ENCODE peak calls at places on chromosome 3, in eight cellular contexts. G is left ventricle myocardium inferior, K is type B pancreatic cell, I is Calu3, Q is stomach, J is lower lobe of right lung, E is glutamatergic neuron, Z is NB4. B is an unnamed sample.

GRCh38 chr3:62028236-62028635 is 345.1 kb downstream of the FEZF2 start:
- DNase-seq in G (no peak), Q (no peak), I (no peak), Z (no peak), K (no peak), J (no peak), E (no peak), B (no peak)

GRCh38 chr3:165855581-165855980 is 18.4 kb upstream of the BCHE start:
- DNase-seq in G (no peak), K (no peak), J (no peak), Z (no peak), Q (no peak), I (no peak), E (no peak), B (peak)

GRCh38 chr3:143216709-143217182 is 97.2 kb downstream of the CHST2 start:
- DNase-seq in J (no peak), G (no peak), K (no peak), Z (peak), I (no peak), E (no peak), Q (no peak), B (no peak)

GRCh38 chr3:47824541-47825473 is 21.9 kb downstream of the DHX30 start:
- DNase-seq in G (peak), K (peak), E (peak), Z (peak), Q (peak), I (peak), J (peak), B (peak)

GRCh38 chr3:33385423-33385822 is 54.8 kb downstream of the UBP1 start:
- DNase-seq in I (no peak), E (no peak), Q (no peak), G (no peak), Z (peak), J (no peak), K (no peak), B (no peak)

GRCh38 chr3:52532517-52532837 is 1.2 kb downstream of the NT5DC2 start:
- DNase-seq in J (no peak), I (peak), Z (peak), G (no peak), K (no peak), E (no peak), Q (peak), B (peak)

GRCh38 chr3:111763968-111764367 is 95.1 kb upstream of the PHLDB2 start:
- DNase-seq in K (no peak), J (no peak), Q (no peak), I (no peak), E (no peak), G (no peak), Z (no peak), B (no peak)

GRCh38 chr3:171257251-171258179 is 202.7 kb downstream of the TNIK start:
- DNase-seq in J (no peak), Q (no peak), E (no peak), Z (no peak), K (no peak), G (no peak), I (no peak), B (no peak)

GRCh38 chr3:149586871-149587270 is 71.0 kb downstream of the WWTR1 start:
- DNase-seq in K (no peak), I (no peak), Z (no peak), Q (no peak), G (no peak), J (no peak), E (no peak), B (peak)

GRCh38 chr3:99626415-99626788 is 12.0 kb upstream of the COL8A1 start:
- DNase-seq in G (no peak), K (no peak), J (no peak), E (no peak), I (no peak), Q (no peak), Z (no peak), B (no peak)

GRCh38 chr3:9976736-9977709 is 9.6 kb downstream of the EMC3 start:
- DNase-seq in Q (peak), G (peak), J (peak), Z (peak), I (peak), E (no peak), K (no peak), B (peak)

GRCh38 chr3:57007513-57008415 is 52.7 kb upstream of the SPATA12 start:
- DNase-seq in K (no peak), I (peak), Z (peak), G (peak), Q (peak), J (peak), E (no peak), B (peak)

GRCh38 chr3:186614597-186615483 is 2.0 kb downstream of the AHSG start:
- DNase-seq in G (peak), Z (peak), I (peak), E (peak), Q (peak), J (peak), K (peak), B (peak)

GRCh38 chr3:13574083-13574797 is 25.3 kb downstream of the FBLN2 start:
- DNase-seq in E (no peak), Z (no peak), K (peak), I (no peak), J (no peak), G (no peak), Q (no peak), B (no peak)

GRCh38 chr3:169863458-169863899 is 6.3 kb downstream of the LRRC31 start:
- DNase-seq in Z (peak), G (peak), Q (peak), I (peak), K (no peak), J (peak), E (peak), B (peak)

GRCh38 chr3:42183991-42184621 is 81.9 kb downstream of the CCK start:
- DNase-seq in K (no peak), I (peak), G (no peak), J (no peak), Z (no peak), E (no peak), Q (no peak), B (no peak)
- TF ChIP-seq CTCF in K (no peak), I (no peak), G (no peak), J (no peak), Z (no peak), E (no peak), Q (no peak), B (no peak)

DNA sequence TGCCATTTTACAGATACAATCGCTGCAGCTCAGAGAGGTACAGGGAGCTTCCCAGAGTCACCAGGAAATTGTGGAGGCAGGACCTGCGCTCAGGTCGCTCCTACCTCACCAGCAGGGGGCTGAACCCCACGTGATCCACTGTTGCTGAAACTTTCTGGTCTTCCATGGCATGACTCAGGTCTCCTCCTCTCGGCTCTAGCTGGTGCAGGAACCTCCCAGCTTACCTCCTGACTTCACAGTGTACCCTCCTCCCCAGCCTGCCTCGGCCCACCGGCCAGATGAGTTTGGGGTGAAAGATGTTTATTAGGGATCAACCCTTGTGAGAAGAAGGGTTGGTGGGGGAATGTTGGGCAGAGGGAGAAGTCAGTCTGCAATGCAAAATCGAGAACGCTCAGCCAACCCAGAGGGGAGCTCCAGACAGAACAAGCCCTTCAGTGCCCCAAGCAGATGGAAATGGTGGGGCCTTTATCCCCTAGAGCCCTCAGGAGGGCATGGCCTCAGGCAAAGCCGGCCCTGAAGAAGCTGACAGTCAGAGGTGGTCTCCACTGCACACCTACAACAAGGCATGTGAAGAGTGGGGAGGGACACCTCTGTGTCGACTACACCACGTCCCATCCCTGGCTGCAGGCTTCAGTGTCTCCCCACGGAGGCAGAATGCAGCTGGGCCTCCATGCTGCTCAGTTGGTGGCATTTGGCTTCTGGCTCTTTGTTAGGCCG is 118.6 kb upstream of the PRR20G start:
- DNase-seq in Q (peak), Z (peak), G (peak), J (no peak), E (no peak), I (peak), K (peak), B (peak)
- TF ChIP-seq CTCF in Q (no peak), Z (peak), G (no peak), J (no peak), E (peak), I (peak), K (peak), B (no peak)

GRCh38 chr3:36677331-36678007 is 86.9 kb downstream of the DCLK3 start:
- DNase-seq in Z (peak), Q (no peak), G (no peak), E (no peak), K (no peak), J (no peak), I (peak), B (peak)
- TF ChIP-seq CTCF in Z (no peak), Q (no peak), G (no peak), E (no peak), K (peak), J (no peak), I (no peak), B (no peak)

DNA sequence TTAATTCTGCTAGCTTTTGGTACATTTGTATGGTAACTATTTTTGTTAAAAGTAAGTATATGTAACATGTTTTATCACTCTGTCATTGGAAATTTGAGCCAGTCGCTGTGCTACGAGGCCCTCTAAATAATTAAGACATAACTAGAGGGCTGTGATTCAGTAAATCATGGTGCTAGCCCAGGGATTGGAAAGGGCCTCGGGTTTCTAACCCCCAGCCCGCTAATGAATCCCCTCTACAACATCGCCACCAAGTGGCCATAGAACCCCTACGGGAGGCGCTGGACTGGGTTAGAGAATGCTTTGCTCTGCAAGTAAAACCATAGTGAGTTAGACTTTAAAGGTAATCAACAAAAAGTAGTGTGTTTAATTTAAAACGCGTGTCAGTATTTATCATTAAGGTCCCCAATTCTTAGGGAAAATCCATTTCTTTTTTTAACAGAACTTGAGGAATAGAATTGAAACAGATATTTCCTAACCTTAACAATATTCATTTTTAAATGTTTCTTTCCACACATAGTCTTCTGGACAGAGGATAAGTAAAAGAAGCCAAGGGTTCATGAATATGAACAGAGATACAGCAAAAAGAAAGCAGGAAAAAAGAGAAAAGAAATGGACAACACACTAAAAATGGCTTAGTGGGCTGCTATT is 744.7 kb downstream of the EPHA3 start:
- DNase-seq in Q (peak), Z (peak), G (no peak), J (no peak), E (peak), I (peak), K (peak), B (peak)
- TF ChIP-seq CTCF in Q (peak), Z (peak), G (peak), J (peak), E (peak), I (peak), K (peak), B (peak)

DNA sequence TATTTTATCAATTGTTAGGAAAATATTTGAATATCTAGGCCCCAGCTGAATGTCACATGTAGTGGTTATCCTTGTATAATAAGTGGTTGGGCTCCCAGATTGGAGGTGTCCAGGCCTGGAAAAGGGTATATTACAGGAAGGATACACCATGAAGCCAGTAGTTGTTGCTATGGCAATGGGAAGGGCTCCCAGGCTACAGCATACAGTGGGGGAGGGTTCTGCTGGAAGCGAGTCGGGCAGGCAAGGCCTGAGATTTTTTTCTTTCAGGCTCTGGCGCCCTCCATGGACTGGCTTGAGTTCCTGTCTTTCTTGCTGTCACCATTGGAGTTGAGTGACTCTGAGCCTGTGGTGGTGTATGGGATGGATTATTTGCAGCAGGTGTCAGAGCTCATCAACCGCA is 8.9 kb downstream of the ECE2 start:
- DNase-seq in E (peak), I (peak), Z (peak), J (no peak), G (no peak), K (no peak), Q (peak), B (peak)
- TF ChIP-seq CTCF in E (no peak), I (peak), Z (peak), J (no peak), G (peak), K (peak), Q (no peak), B (peak)

DNA sequence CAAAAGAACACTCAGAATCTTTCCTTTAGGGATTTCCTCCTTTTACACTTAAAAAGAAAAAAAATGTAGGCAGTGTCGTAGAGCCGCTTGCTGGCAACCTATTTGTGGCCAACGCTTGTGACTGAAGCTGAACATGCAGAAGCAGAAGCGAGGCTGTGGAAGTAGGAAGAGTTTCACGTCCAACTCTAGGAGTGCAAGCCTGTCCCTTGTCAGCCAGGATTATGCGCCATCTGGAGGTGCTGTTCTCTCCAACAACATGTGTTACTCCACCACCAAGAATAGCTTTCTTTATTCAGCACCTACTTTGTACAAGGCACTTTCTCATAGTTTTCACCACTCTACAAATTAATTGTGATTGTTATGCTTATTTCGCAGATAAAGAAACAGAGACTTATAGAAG is 223.2 kb upstream of the LMCD1 start:
- DNase-seq in G (no peak), Z (peak), E (no peak), J (no peak), I (no peak), Q (no peak), K (no peak), B (no peak)
- TF ChIP-seq CTCF in G (no peak), Z (peak), E (no peak), J (no peak), I (no peak), Q (no peak), K (no peak), B (no peak)

GRCh38 chr3:151949706-151950105 is 76.3 kb downstream of the SUCNR1 start:
- DNase-seq in G (no peak), K (no peak), E (no peak), Q (no peak), J (no peak), Z (no peak), I (no peak), B (no peak)
- TF ChIP-seq CTCF in G (no peak), K (no peak), E (no peak), Q (no peak), J (no peak), Z (no peak), I (no peak), B (no peak)

GRCh38 chr3:11156026-11156410 is 1.7 kb downstream of the HRH1 start:
- DNase-seq in Q (no peak), K (no peak), G (no peak), I (no peak), Z (no peak), J (no peak), E (no peak), B (no peak)

GRCh38 chr3:11157406-11157805 is 3.1 kb downstream of the HRH1 start:
- DNase-seq in J (no peak), Q (no peak), K (no peak), E (no peak), I (no peak), Z (no peak), G (no peak), B (no peak)

GRCh38 chr3:11154036-11154952 is at the start of gene HRH1:
- DNase-seq in G (peak), J (no peak), I (peak), K (no peak), Z (peak), Q (no peak), E (peak), B (peak)

GRCh38 chr3:11154953-11155325 is 646 bp downstream of the HRH1 start:
- DNase-seq in J (no peak), Z (no peak), G (no peak), Q (no peak), E (no peak), I (no peak), K (no peak), B (peak)

GRCh38 chr3:11155341-11156025 is 1.2 kb downstream of the HRH1 start:
- DNase-seq in Z (peak), Q (peak), J (peak), E (peak), G (peak), K (no peak), I (peak), B (peak)
- TF ChIP-seq CTCF in Z (peak), Q (peak), J (peak), E (peak), G (peak), K (peak), I (peak), B (peak)